ENCODE peak calls at places on chromosome 4, in five cellular contexts. One of them, this sample, is unnamed. For H3K36me3, the result is how much of the 10 kb centered on the place peaks cover.

GRCh38 chr4:8215001-8215427 is 15.9 kb downstream of the SH3TC1 start:
- DNase-seq in spleen: no peak
- DNase-seq in endodermal cell: no peak
- DNase-seq in H1: no peak
- DNase-seq in left lung: peak
- DNase-seq in this sample: no peak

GRCh38 chr4:149371021-149371420 is 444.6 kb downstream of the IQCM start:
- DNase-seq in left lung: no peak
- DNase-seq in H1: no peak
- DNase-seq in endodermal cell: peak
- DNase-seq in spleen: no peak
- DNase-seq in this sample: no peak

GRCh38 chr4:101356928-101357327 is 9.6 kb upstream of the PPP3CA start:
- DNase-seq in spleen: no peak
- DNase-seq in endodermal cell: no peak
- DNase-seq in H1: no peak
- DNase-seq in left lung: no peak
- DNase-seq in this sample: no peak

GRCh38 chr4:113355550-113356371 is 306.3 kb downstream of the ANK2 start:
- DNase-seq in endodermal cell: peak
- DNase-seq in spleen: peak
- DNase-seq in left lung: no peak
- DNase-seq in H1: no peak
- DNase-seq in this sample: no peak

GRCh38 chr4:82560853-82561744 is 689 bp downstream of the TMEM150C start:
- DNase-seq in spleen: no peak
- DNase-seq in H1: peak
- DNase-seq in endodermal cell: peak
- DNase-seq in left lung: no peak
- DNase-seq in this sample: no peak

GRCh38 chr4:17030543-17030942 is 132.1 kb upstream of the LDB2 start:
- DNase-seq in endodermal cell: no peak
- DNase-seq in spleen: no peak
- DNase-seq in left lung: no peak
- DNase-seq in H1: no peak
- DNase-seq in this sample: no peak

GRCh38 chr4:161320377-161320776 is 843.4 kb downstream of the FSTL5 start:
- DNase-seq in left lung: no peak
- DNase-seq in H1: no peak
- DNase-seq in endodermal cell: peak
- DNase-seq in spleen: no peak
- DNase-seq in this sample: no peak

GRCh38 chr4:185730849-185731608 is 81.0 kb downstream of the SORBS2 start:
- DNase-seq in left lung: no peak
- DNase-seq in spleen: no peak
- DNase-seq in endodermal cell: no peak
- DNase-seq in H1: no peak
- DNase-seq in this sample: no peak

GRCh38 chr4:173793937-173794510 is 264.0 kb upstream of the HAND2 start:
- DNase-seq in spleen: no peak
- DNase-seq in left lung: no peak
- DNase-seq in endodermal cell: no peak
- DNase-seq in H1: no peak
- DNase-seq in this sample: no peak

GRCh38 chr4:126495163-126495752 is 1137.5 kb upstream of the INTU start:
- DNase-seq in endodermal cell: no peak
- DNase-seq in spleen: no peak
- DNase-seq in left lung: no peak
- DNase-seq in H1: no peak
- DNase-seq in this sample: no peak

GRCh38 chr4:158670975-158671664 is 567 bp downstream of the C4orf46 start:
- DNase-seq in H1: peak
- DNase-seq in spleen: peak
- DNase-seq in endodermal cell: peak
- DNase-seq in left lung: no peak
- DNase-seq in this sample: no peak

GRCh38 chr4:26525136-26525535 is 34.9 kb upstream of the CCKAR start:
- DNase-seq in H1: no peak
- DNase-seq in spleen: no peak
- DNase-seq in endodermal cell: no peak
- DNase-seq in left lung: no peak
- DNase-seq in this sample: no peak

GRCh38 chr4:138010639-138011038 is 231.5 kb downstream of the SLC7A11 start:
- DNase-seq in left lung: no peak
- DNase-seq in H1: no peak
- DNase-seq in endodermal cell: no peak
- DNase-seq in spleen: no peak
- DNase-seq in this sample: no peak

GRCh38 chr4:140255467-140255866 is 101.5 kb upstream of the MAML3 start:
- DNase-seq in H1: no peak
- DNase-seq in left lung: no peak
- DNase-seq in endodermal cell: no peak
- DNase-seq in spleen: no peak
- DNase-seq in this sample: no peak

GRCh38 chr4:185573651-185574199 is 38.4 kb upstream of the PDLIM3 start:
- DNase-seq in H1: peak
- DNase-seq in left lung: no peak
- DNase-seq in spleen: no peak
- DNase-seq in endodermal cell: peak
- DNase-seq in this sample: no peak

GRCh38 chr4:675980-676870 is 1.9 kb downstream of the MYL5 start:
- DNase-seq in H1: no peak
- DNase-seq in left lung: peak
- DNase-seq in endodermal cell: no peak
- DNase-seq in spleen: peak
- DNase-seq in this sample: no peak
- H3K36me3 ChIP-seq in H1: under half
- H3K36me3 ChIP-seq in left lung: under half
- H3K36me3 ChIP-seq in endodermal cell: under half
- H3K36me3 ChIP-seq in spleen: under half
- H3K36me3 ChIP-seq in this sample: under half

DNA sequence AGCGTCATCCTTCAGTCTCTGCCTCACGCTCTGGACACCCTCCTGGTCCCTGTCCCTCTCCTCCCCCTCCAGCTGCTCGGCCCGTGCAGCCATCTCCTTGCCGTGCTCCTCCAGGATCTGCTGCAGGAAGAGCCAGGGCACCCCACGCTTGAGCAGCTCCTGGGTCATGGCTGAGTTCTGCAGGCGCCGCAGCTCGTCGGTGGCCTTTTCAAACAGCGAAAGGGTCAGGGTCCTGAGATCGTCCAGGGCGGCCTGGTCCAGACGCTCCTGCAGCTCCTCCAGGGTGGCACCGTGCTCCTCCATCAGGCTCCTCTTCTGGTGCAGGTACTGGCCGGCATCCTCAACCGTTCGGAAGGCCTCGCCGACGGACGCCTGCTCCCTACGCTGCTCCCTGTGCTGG is 85.8 kb downstream of the EVC2 start:
- DNase-seq in left lung: no peak
- DNase-seq in endodermal cell: no peak
- DNase-seq in H1: no peak
- DNase-seq in spleen: no peak
- DNase-seq in this sample: no peak
- H3K36me3 ChIP-seq in left lung: under half
- H3K36me3 ChIP-seq in endodermal cell: under half
- H3K36me3 ChIP-seq in H1: under half
- H3K36me3 ChIP-seq in spleen: under half
- H3K36me3 ChIP-seq in this sample: half or more

DNA sequence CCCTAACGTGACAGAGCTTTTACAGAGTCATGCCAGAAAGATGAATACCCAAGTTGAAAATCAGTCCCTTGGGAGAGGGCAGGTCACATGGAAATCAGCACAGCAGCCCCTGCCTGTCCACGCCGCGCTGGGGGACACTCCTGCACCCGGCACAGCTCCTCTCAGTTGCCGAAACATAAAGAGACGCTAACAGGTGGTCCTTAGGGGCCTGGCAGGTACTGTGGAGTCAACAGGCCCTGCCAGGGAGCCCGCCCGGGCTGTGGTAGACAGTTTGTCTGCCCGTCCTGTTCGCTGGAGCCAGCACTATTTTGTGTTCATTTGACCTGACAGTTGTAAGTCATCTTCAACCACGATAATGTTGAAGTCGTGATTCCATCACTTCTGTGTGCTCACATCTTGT is 30.5 kb downstream of the NELFA start:
- DNase-seq in endodermal cell: peak
- DNase-seq in H1: no peak
- DNase-seq in spleen: peak
- DNase-seq in left lung: no peak
- DNase-seq in this sample: no peak
- H3K36me3 ChIP-seq in endodermal cell: half or more
- H3K36me3 ChIP-seq in H1: half or more
- H3K36me3 ChIP-seq in spleen: half or more
- H3K36me3 ChIP-seq in left lung: half or more
- H3K36me3 ChIP-seq in this sample: half or more

DNA sequence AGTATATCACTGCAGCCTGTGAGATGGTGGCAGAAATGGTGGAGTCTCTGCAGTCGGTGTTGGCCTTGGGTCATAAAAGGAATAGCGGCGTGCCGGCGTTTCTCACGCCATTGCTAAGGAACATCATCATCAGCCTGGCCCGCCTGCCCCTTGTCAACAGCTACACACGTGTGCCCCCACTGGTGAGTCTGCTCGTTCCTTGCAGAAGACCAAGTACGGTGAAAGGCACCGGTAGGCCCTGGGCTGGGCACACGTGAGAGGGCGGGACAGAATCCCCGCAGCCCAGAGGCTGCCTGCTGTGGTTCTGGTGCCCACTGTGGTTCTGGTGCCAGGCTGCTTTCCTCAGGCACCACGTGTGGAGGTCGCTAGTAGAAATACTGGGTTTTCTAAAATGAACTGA is 31.2 kb upstream of the MSANTD1 start:
- DNase-seq in spleen: no peak
- DNase-seq in left lung: peak
- DNase-seq in endodermal cell: no peak
- DNase-seq in H1: no peak
- DNase-seq in this sample: no peak
- H3K36me3 ChIP-seq in spleen: half or more
- H3K36me3 ChIP-seq in left lung: half or more
- H3K36me3 ChIP-seq in endodermal cell: half or more
- H3K36me3 ChIP-seq in H1: half or more
- H3K36me3 ChIP-seq in this sample: half or more

GRCh38 chr4:1723131-1723801 is 1.9 kb downstream of the TACC3 start:
- DNase-seq in endodermal cell: no peak
- DNase-seq in H1: no peak
- DNase-seq in left lung: no peak
- DNase-seq in spleen: peak
- DNase-seq in this sample: no peak
- H3K36me3 ChIP-seq in endodermal cell: under half
- H3K36me3 ChIP-seq in H1: under half
- H3K36me3 ChIP-seq in left lung: under half
- H3K36me3 ChIP-seq in spleen: under half
- H3K36me3 ChIP-seq in this sample: under half

DNA sequence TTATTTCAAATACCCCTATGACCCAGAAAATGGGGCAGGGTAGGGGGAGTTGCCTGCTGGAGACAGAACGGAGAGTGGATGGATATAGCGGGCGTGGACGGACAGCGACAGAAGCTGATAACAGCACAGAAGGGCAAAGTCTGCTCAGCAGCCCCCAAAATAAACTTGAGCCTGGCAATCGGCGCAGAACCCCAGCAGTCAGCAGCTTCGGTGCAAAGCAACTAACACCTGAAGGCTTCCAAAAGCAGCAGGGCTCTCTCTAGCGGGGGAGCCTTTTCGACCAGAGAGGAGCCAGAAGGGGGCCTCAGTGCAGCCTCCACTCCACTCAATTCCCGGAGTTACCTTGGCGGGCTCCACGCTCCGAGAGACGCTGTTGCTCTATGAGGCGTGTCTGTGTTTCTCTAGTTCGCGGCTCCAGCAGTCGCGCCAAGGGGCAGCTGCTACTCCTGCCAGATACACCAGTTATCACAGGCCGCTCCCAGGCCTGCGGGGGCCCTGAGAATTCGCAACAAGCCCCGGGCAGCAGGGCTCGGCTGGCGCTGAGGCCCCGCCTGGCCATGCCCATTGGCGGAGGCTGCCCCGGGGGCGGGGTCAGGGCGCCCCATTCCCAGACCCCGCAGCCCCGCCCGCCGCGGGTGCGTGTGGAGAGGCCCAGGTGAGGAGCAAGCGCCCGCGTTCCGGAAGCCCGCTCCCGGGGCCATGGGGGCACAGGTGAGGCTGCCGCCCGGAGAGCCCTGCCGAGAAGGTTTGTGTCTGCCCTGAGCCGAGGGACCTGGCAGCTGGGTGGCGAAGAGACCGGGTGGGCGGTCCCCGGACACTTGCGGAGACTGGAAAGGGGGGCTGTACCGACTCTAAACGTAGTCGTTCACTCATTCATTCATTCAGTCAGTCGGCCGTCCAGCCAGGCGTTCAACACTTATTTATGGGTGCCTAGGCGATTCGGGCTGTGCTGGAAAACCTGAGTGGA is at the start of the genes CNGA1 and NIPAL1:
- DNase-seq in endodermal cell: peak
- DNase-seq in left lung: peak
- DNase-seq in spleen: peak
- DNase-seq in H1: peak
- DNase-seq in this sample: peak
- H3K36me3 ChIP-seq in endodermal cell: under half
- H3K36me3 ChIP-seq in left lung: under half
- H3K36me3 ChIP-seq in spleen: under half
- H3K36me3 ChIP-seq in H1: under half
- H3K36me3 ChIP-seq in this sample: under half